ENCODE peak calls at places on chromosomes 7 and 10, in eight cellular contexts. X is esophagus squamous epithelium; Q is stimulated activated CD8-positive, alpha-beta memory T cell treated with anti-CD3 and anti-CD28 coated beads, Interleukin-2, amount 100 ng/mL, for 1 hour; P is astrocyte; T is activated T-cell treated with anti-CD3 and anti-CD28 coated beads, Interleukin-2, amount 50 U/mL, for 72 hours; V is GF-D8; G is NCI-H146; M is NCI-H2029. F is an unnamed sample.

GRCh38 chr10:133567119-133567518 is 1.7 kb upstream of the SYCE1 start:
- DNase-seq in X (no peak), T (no peak), P (no peak), M (no peak), G (no peak), Q (no peak), V (no peak), F (no peak)

GRCh38 chr10:98242823-98243222 is 25.2 kb downstream of the LOXL4 start:
- DNase-seq in P (no peak), G (no peak), T (no peak), M (no peak), Q (no peak), V (no peak), X (no peak), F (no peak)

GRCh38 chr10:79387466-79387973 is 40.3 kb downstream of the PPIF start:
- DNase-seq in T (no peak), M (no peak), Q (no peak), V (no peak), P (no peak), G (no peak), X (no peak), F (peak; percentile 1)

GRCh38 chr10:42785759-42786158 is 3.2 kb downstream of the BMS1 start:
- DNase-seq in M (no peak), G (no peak), P (no peak), Q (no peak), V (no peak), T (no peak), X (no peak), F (no peak)

GRCh38 chr7:51075681-51076580 is 240.7 kb downstream of the COBL start:
- DNase-seq in M (peak; percentile 26), P (no peak), X (no peak), Q (no peak), V (no peak), G (no peak), T (no peak), F (no peak)

GRCh38 chr7:11194492-11194891 is 220.8 kb downstream of the PHF14 start:
- DNase-seq in M (no peak), T (no peak), G (no peak), Q (no peak), V (no peak), P (no peak), X (no peak), F (no peak)

GRCh38 chr10:103713676-103714075 is 141.7 kb downstream of the SH3PXD2A start:
- DNase-seq in G (no peak), P (no peak), X (no peak), T (no peak), Q (no peak), M (no peak), V (no peak), F (no peak)

GRCh38 chr7:73992104-73992562 is 35.8 kb upstream of the ELN start:
- DNase-seq in T (no peak), P (peak; percentile 86), V (no peak), X (no peak), M (no peak), Q (no peak), G (no peak), F (no peak)

GRCh38 chr7:119132439-119132838 is 907.9 kb downstream of the ANKRD7 start:
- DNase-seq in G (no peak), T (no peak), P (no peak), Q (no peak), V (no peak), M (no peak), X (no peak), F (no peak)

GRCh38 chr7:41925946-41926345 is 223.1 kb upstream of the INHBA start:
- DNase-seq in X (no peak), M (no peak), T (no peak), Q (no peak), P (peak; percentile 50), G (no peak), V (no peak), F (no peak)

GRCh38 chr7:81190997-81191747 is 272.3 kb upstream of the SEMA3C start:
- DNase-seq in Q (no peak), X (no peak), T (no peak), V (no peak), P (peak; percentile 65), G (no peak), M (no peak), F (no peak)

GRCh38 chr10:123381271-123381670 is 227.1 kb downstream of the BUB3 start:
- DNase-seq in X (no peak), V (no peak), G (no peak), Q (no peak), T (no peak), M (no peak), P (peak; percentile 6), F (no peak)

GRCh38 chr10:4939224-4940072 is 23.8 kb upstream of the AKR1C1 start:
- DNase-seq in G (no peak), Q (no peak), T (no peak), X (no peak), V (no peak), P (no peak), M (no peak), F (no peak)

GRCh38 chr7:18866359-18867036 is 250.9 kb downstream of the TWIST1 start:
- DNase-seq in P (peak; percentile 100), T (peak; percentile 16), M (no peak), G (no peak), Q (no peak), X (no peak), V (no peak), F (no peak)

GRCh38 chr7:143882611-143883078 is 19.3 kb downstream of the TCAF1 start:
- DNase-seq in X (no peak), G (peak; percentile 89), V (no peak), P (peak; percentile 56), Q (no peak), T (no peak), M (peak; percentile 44), F (no peak)

GRCh38 chr7:1586827-1587705 is 17.2 kb upstream of the PSMG3 start:
- DNase-seq in P (no peak), X (no peak), T (no peak), V (no peak), G (peak; percentile 41), M (no peak), Q (no peak), F (no peak)

GRCh38 chr10:130463104-130463875 is 327.1 kb downstream of the GLRX3 start:
- DNase-seq in M (no peak), X (no peak), Q (no peak), T (no peak), G (no peak), V (no peak), P (no peak), F (no peak)

GRCh38 chr10:59465089-59465488 is 102.7 kb upstream of the FAM13C start:
- DNase-seq in G (peak; percentile 2), P (peak; percentile 57), T (no peak), V (no peak), M (no peak), Q (no peak), X (no peak), F (no peak)

GRCh38 chr7:33716581-33717477 is 188.5 kb upstream of the BMPER start:
- DNase-seq in M (no peak), P (peak; percentile 55), X (no peak), V (no peak), Q (no peak), T (no peak), G (peak; percentile 13), F (no peak)

GRCh38 chr7:100974021-100974420 is 4.7 kb downstream of the MUC12 start:
- DNase-seq in M (no peak), X (no peak), G (no peak), V (no peak), P (peak; percentile 31), Q (no peak), T (no peak), F (no peak)

GRCh38 chr7:28157826-28158416 is 22.7 kb downstream of the JAZF1 start:
- DNase-seq in X (no peak), M (no peak), P (no peak), T (no peak), V (peak; percentile 83), Q (no peak), G (no peak), F (no peak)

GRCh38 chr10:104337985-104338735 is at the start of gene ITPRIP:
- DNase-seq in G (peak; percentile 52), P (peak; percentile 84), Q (peak; percentile 50), T (peak; percentile 75), V (peak; percentile 81), X (peak; percentile 60), M (no peak), F (peak; percentile 75)

GRCh38 chr10:113385021-113385975 is 167.6 kb upstream of the HABP2 start:
- DNase-seq in X (peak; percentile 13), P (peak; percentile 65), T (peak; percentile 39), Q (peak; percentile 15), M (peak; percentile 24), G (peak; percentile 74), V (no peak), F (peak; percentile 44)

GRCh38 chr7:102916426-102916825 is 3.6 kb downstream of the LRRC17 start:
- DNase-seq in G (no peak), P (peak; percentile 89), X (no peak), V (no peak), Q (no peak), M (no peak), T (no peak), F (no peak)

GRCh38 chr7:75968012-75968411 is 26.4 kb downstream of the TMEM120A start:
- DNase-seq in G (no peak), V (no peak), T (no peak), X (no peak), P (no peak), Q (no peak), M (no peak), F (no peak)

GRCh38 chr10:1292611-1293021 is 236.4 kb downstream of the WDR37 start:
- DNase-seq in P (no peak), V (no peak), M (no peak), T (no peak), G (no peak), X (no peak), Q (no peak), F (no peak)

GRCh38 chr7:107057474-107057833 is 12.9 kb downstream of the PRKAR2B start:
- DNase-seq in G (no peak), T (no peak), M (no peak), Q (no peak), V (no peak), X (no peak), P (no peak), F (no peak)

GRCh38 chr7:74430961-74431466 is 22.7 kb upstream of the GTF2IRD1 start:
- DNase-seq in P (no peak), T (no peak), X (no peak), G (peak; percentile 14), Q (no peak), M (no peak), V (no peak), F (no peak)

GRCh38 chr10:71582019-71582418 is 137.6 kb downstream of the C10orf105 start:
- DNase-seq in M (no peak), P (no peak), V (no peak), T (no peak), X (no peak), Q (no peak), G (no peak), F (no peak)

GRCh38 chr7:118059209-118059608 is 124.8 kb upstream of the LSM8 start:
- DNase-seq in V (no peak), P (no peak), M (no peak), Q (no peak), G (no peak), X (no peak), T (peak; percentile 38), F (no peak)

GRCh38 chr10:32326680-32327363 is 20.1 kb downstream of the EPC1 start:
- DNase-seq in V (no peak), Q (no peak), T (no peak), M (no peak), P (no peak), X (no peak), G (no peak), F (no peak)

GRCh38 chr10:43205681-43206390 is 61.0 kb downstream of the RASGEF1A start:
- DNase-seq in M (no peak), Q (no peak), P (no peak), X (no peak), T (no peak), G (no peak), V (no peak), F (no peak)

GRCh38 chr10:63114031-63114814 is 18.9 kb upstream of the NRBF2 start:
- DNase-seq in T (no peak), G (no peak), M (no peak), V (peak; percentile 54), Q (no peak), P (peak; percentile 84), X (no peak), F (no peak)

GRCh38 chr10:6737758-6738463 is 157.8 kb upstream of the PRKCQ start:
- DNase-seq in Q (no peak), M (no peak), T (no peak), P (peak; percentile 40), G (no peak), V (no peak), X (no peak), F (no peak)

F was measured in activated naive CD4-positive, alpha-beta T cell treated with Interleukin-2 at 50 U/mL for 16 hours.